ENCODE peak calls at places on chromosomes 11 and 22, in ten cellular contexts. One of them, this sample, is unnamed.

GRCh38 chr11:67055812-67056211 is 835 bp upstream of the RHOD start:
- DNase-seq in mammary epithelial cell: peak
- DNase-seq in AG04450: no peak
- DNase-seq in SK-N-MC: no peak
- DNase-seq in spleen: no peak
- DNase-seq in transverse colon: no peak
- DNase-seq in GM23248: peak
- DNase-seq in left lung: peak
- DNase-seq in IMR-90: peak
- DNase-seq in thoracic aorta: no peak
- DNase-seq in this sample: peak

GRCh38 chr11:58133329-58134076 is 8.2 kb upstream of the OR9I1 start:
- DNase-seq in transverse colon: no peak
- DNase-seq in SK-N-MC: no peak
- DNase-seq in IMR-90: no peak
- DNase-seq in GM23248: no peak
- DNase-seq in AG04450: no peak
- DNase-seq in left lung: no peak
- DNase-seq in thoracic aorta: no peak
- DNase-seq in spleen: no peak
- DNase-seq in mammary epithelial cell: peak
- DNase-seq in this sample: no peak

GRCh38 chr11:113991170-113991569 is 16.3 kb downstream of the HTR3A start:
- DNase-seq in GM23248: peak
- DNase-seq in left lung: no peak
- DNase-seq in transverse colon: no peak
- DNase-seq in IMR-90: peak
- DNase-seq in mammary epithelial cell: peak
- DNase-seq in spleen: no peak
- DNase-seq in thoracic aorta: no peak
- DNase-seq in SK-N-MC: no peak
- DNase-seq in AG04450: no peak
- DNase-seq in this sample: no peak

GRCh38 chr22:32313532-32313931 is 44.1 kb upstream of the RFPL3 start:
- DNase-seq in IMR-90: no peak
- DNase-seq in AG04450: no peak
- DNase-seq in left lung: no peak
- DNase-seq in thoracic aorta: no peak
- DNase-seq in GM23248: no peak
- DNase-seq in transverse colon: no peak
- DNase-seq in spleen: no peak
- DNase-seq in mammary epithelial cell: no peak
- DNase-seq in SK-N-MC: no peak
- DNase-seq in this sample: no peak

GRCh38 chr11:1224491-1225385 is 1.9 kb downstream of the MUC5B start:
- DNase-seq in left lung: peak
- DNase-seq in transverse colon: peak
- DNase-seq in thoracic aorta: no peak
- DNase-seq in mammary epithelial cell: peak
- DNase-seq in GM23248: no peak
- DNase-seq in spleen: peak
- DNase-seq in IMR-90: no peak
- DNase-seq in SK-N-MC: no peak
- DNase-seq in AG04450: no peak
- DNase-seq in this sample: peak

GRCh38 chr11:2580061-2580421 is 119.8 kb downstream of the KCNQ1OT1 start:
- DNase-seq in thoracic aorta: no peak
- DNase-seq in GM23248: no peak
- DNase-seq in left lung: peak
- DNase-seq in mammary epithelial cell: no peak
- DNase-seq in IMR-90: no peak
- DNase-seq in AG04450: no peak
- DNase-seq in transverse colon: no peak
- DNase-seq in SK-N-MC: no peak
- DNase-seq in spleen: peak
- DNase-seq in this sample: peak

GRCh38 chr22:39651783-39652058 is 81.2 kb downstream of the CACNA1I start:
- DNase-seq in GM23248: no peak
- DNase-seq in spleen: no peak
- DNase-seq in left lung: no peak
- DNase-seq in IMR-90: peak
- DNase-seq in SK-N-MC: no peak
- DNase-seq in transverse colon: no peak
- DNase-seq in mammary epithelial cell: no peak
- DNase-seq in thoracic aorta: no peak
- DNase-seq in AG04450: no peak
- DNase-seq in this sample: no peak

GRCh38 chr11:12242071-12242672 is 131.8 kb downstream of the MICAL2 start:
- DNase-seq in AG04450: no peak
- DNase-seq in spleen: no peak
- DNase-seq in mammary epithelial cell: no peak
- DNase-seq in SK-N-MC: no peak
- DNase-seq in transverse colon: no peak
- DNase-seq in thoracic aorta: no peak
- DNase-seq in left lung: no peak
- DNase-seq in IMR-90: no peak
- DNase-seq in GM23248: no peak
- DNase-seq in this sample: no peak

GRCh38 chr11:45736424-45736823 is 68.5 kb upstream of the SLC35C1 start:
- DNase-seq in GM23248: peak
- DNase-seq in mammary epithelial cell: peak
- DNase-seq in AG04450: no peak
- DNase-seq in thoracic aorta: no peak
- DNase-seq in transverse colon: no peak
- DNase-seq in IMR-90: peak
- DNase-seq in spleen: no peak
- DNase-seq in left lung: peak
- DNase-seq in SK-N-MC: no peak
- DNase-seq in this sample: no peak

GRCh38 chr11:65150513-65151271 is 16.4 kb upstream of the SYVN1 start:
- DNase-seq in AG04450: no peak
- DNase-seq in IMR-90: peak
- DNase-seq in mammary epithelial cell: peak
- DNase-seq in GM23248: peak
- DNase-seq in SK-N-MC: no peak
- DNase-seq in left lung: peak
- DNase-seq in spleen: peak
- DNase-seq in transverse colon: peak
- DNase-seq in thoracic aorta: peak
- DNase-seq in this sample: peak

GRCh38 chr22:27906241-27906640 is 12.8 kb downstream of the PITPNB start:
- DNase-seq in IMR-90: peak
- DNase-seq in spleen: no peak
- DNase-seq in GM23248: no peak
- DNase-seq in left lung: no peak
- DNase-seq in AG04450: no peak
- DNase-seq in mammary epithelial cell: no peak
- DNase-seq in SK-N-MC: no peak
- DNase-seq in transverse colon: no peak
- DNase-seq in thoracic aorta: no peak
- DNase-seq in this sample: no peak

GRCh38 chr11:118287006-118287405 is 17.5 kb upstream of the CD3E start:
- DNase-seq in GM23248: peak
- DNase-seq in thoracic aorta: no peak
- DNase-seq in spleen: no peak
- DNase-seq in mammary epithelial cell: peak
- DNase-seq in transverse colon: no peak
- DNase-seq in IMR-90: no peak
- DNase-seq in SK-N-MC: no peak
- DNase-seq in left lung: no peak
- DNase-seq in AG04450: no peak
- DNase-seq in this sample: no peak

GRCh38 chr22:23216331-23217170 is 36.2 kb downstream of the BCR start:
- DNase-seq in AG04450: no peak
- DNase-seq in thoracic aorta: no peak
- DNase-seq in mammary epithelial cell: no peak
- DNase-seq in spleen: peak
- DNase-seq in transverse colon: no peak
- DNase-seq in IMR-90: no peak
- DNase-seq in GM23248: no peak
- DNase-seq in left lung: no peak
- DNase-seq in SK-N-MC: no peak
- DNase-seq in this sample: no peak

DNA sequence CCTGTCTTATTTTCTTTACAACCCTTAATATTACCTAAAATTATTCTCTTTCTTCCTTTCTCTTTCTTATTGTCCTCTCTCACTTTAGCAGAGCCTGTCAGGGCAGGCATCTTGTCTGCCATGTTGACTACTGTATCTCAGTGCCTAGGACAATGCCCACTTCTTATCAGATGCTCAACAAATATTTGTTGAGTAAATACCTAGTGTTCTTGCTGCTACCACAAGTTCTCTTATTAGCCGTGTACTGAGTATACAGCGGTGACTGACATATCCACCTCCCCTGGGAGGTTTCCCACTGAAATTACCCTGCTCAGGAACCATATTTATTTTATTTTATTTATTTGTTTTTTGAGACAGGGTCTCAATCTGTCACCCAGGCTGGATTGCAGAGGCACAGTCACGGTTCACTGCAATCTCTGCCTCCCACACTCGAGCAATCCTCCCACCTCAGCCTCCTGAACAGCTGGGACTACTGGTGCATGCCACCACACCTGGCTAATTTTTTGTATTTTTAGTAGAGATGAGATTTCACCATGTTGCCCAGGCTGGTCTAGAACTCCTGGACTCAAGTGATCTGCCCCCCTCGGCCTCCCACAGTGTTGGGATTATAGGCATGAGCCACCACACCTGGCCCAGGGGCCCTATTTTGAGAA is 6.7 kb downstream of the HPX start:
- DNase-seq in transverse colon: no peak
- DNase-seq in left lung: no peak
- DNase-seq in mammary epithelial cell: no peak
- DNase-seq in SK-N-MC: no peak
- DNase-seq in GM23248: no peak
- DNase-seq in IMR-90: no peak
- DNase-seq in spleen: no peak
- DNase-seq in thoracic aorta: no peak
- DNase-seq in AG04450: no peak
- DNase-seq in this sample: no peak
- H3K27ac ChIP-seq in transverse colon: no peak
- H3K27ac ChIP-seq in left lung: no peak
- H3K27ac ChIP-seq in mammary epithelial cell: no peak
- H3K27ac ChIP-seq in SK-N-MC: no peak
- H3K27ac ChIP-seq in GM23248: no peak
- H3K27ac ChIP-seq in IMR-90: no peak
- H3K27ac ChIP-seq in spleen: no peak
- H3K27ac ChIP-seq in thoracic aorta: no peak
- H3K27ac ChIP-seq in AG04450: no peak
- H3K27ac ChIP-seq in this sample: no peak

GRCh38 chr11:107473797-107474196 is 16.2 kb upstream of the CWF19L2 start:
- DNase-seq in transverse colon: no peak
- DNase-seq in AG04450: peak
- DNase-seq in GM23248: no peak
- DNase-seq in thoracic aorta: no peak
- DNase-seq in left lung: no peak
- DNase-seq in SK-N-MC: no peak
- DNase-seq in spleen: no peak
- DNase-seq in IMR-90: peak
- DNase-seq in mammary epithelial cell: no peak
- DNase-seq in this sample: no peak
- H3K27ac ChIP-seq in transverse colon: no peak
- H3K27ac ChIP-seq in AG04450: no peak
- H3K27ac ChIP-seq in GM23248: no peak
- H3K27ac ChIP-seq in thoracic aorta: no peak
- H3K27ac ChIP-seq in left lung: no peak
- H3K27ac ChIP-seq in SK-N-MC: no peak
- H3K27ac ChIP-seq in spleen: no peak
- H3K27ac ChIP-seq in IMR-90: no peak
- H3K27ac ChIP-seq in mammary epithelial cell: no peak
- H3K27ac ChIP-seq in this sample: no peak

GRCh38 chr22:46618104-46618647 is 2.0 kb upstream of the GRAMD4 start:
- DNase-seq in thoracic aorta: no peak
- DNase-seq in SK-N-MC: no peak
- DNase-seq in mammary epithelial cell: no peak
- DNase-seq in left lung: no peak
- DNase-seq in IMR-90: no peak
- DNase-seq in AG04450: no peak
- DNase-seq in transverse colon: no peak
- DNase-seq in GM23248: no peak
- DNase-seq in spleen: peak
- DNase-seq in this sample: no peak
- H3K27ac ChIP-seq in thoracic aorta: no peak
- H3K27ac ChIP-seq in SK-N-MC: no peak
- H3K27ac ChIP-seq in mammary epithelial cell: no peak
- H3K27ac ChIP-seq in left lung: no peak
- H3K27ac ChIP-seq in IMR-90: no peak
- H3K27ac ChIP-seq in AG04450: no peak
- H3K27ac ChIP-seq in transverse colon: peak
- H3K27ac ChIP-seq in GM23248: no peak
- H3K27ac ChIP-seq in spleen: no peak
- H3K27ac ChIP-seq in this sample: no peak

DNA sequence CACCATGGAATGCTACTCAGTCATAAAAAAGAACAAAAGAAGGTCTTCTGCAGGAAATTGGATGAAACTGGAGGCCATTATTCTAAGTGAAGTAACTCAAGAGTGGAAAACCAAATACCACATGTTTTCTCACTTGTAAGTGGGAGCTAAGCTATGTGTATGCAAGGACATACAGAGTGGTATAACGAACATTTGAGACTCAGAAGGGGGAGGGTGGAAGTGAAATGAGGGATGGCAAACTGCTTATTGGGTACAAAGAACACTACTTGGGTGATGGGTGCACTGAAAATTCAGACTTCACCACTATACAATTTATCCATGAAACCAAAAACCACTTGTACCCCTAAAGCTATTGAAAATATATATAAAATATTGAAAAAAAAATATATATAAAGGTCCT is 13.4 kb upstream of the CAT start:
- DNase-seq in IMR-90: no peak
- DNase-seq in thoracic aorta: no peak
- DNase-seq in GM23248: no peak
- DNase-seq in mammary epithelial cell: no peak
- DNase-seq in transverse colon: no peak
- DNase-seq in AG04450: no peak
- DNase-seq in SK-N-MC: no peak
- DNase-seq in left lung: no peak
- DNase-seq in spleen: no peak
- DNase-seq in this sample: no peak
- H3K27ac ChIP-seq in IMR-90: no peak
- H3K27ac ChIP-seq in thoracic aorta: no peak
- H3K27ac ChIP-seq in GM23248: no peak
- H3K27ac ChIP-seq in mammary epithelial cell: no peak
- H3K27ac ChIP-seq in transverse colon: no peak
- H3K27ac ChIP-seq in AG04450: no peak
- H3K27ac ChIP-seq in SK-N-MC: peak
- H3K27ac ChIP-seq in left lung: no peak
- H3K27ac ChIP-seq in spleen: no peak
- H3K27ac ChIP-seq in this sample: peak

DNA sequence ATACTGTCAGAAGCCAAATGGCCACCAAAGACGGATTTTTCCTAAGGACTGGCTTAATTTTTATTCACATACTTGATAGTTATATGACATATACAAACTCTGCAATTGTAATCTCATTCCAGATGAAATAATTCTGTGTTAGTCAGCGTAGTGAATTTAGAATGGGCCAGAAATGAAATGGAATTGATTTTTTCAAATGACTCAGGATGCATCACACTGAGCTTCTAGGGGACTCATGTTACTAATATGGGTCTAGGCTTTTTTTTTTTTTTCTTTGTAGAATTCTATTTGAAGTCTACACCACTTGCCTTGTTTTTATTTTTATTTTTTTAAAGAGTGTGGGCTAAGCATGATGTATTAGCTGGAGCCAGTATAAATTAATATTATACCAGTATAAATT is 62.7 kb downstream of the SPECC1L start:
- DNase-seq in mammary epithelial cell: peak
- DNase-seq in AG04450: peak
- DNase-seq in SK-N-MC: no peak
- DNase-seq in IMR-90: peak
- DNase-seq in thoracic aorta: no peak
- DNase-seq in GM23248: peak
- DNase-seq in left lung: no peak
- DNase-seq in transverse colon: no peak
- DNase-seq in spleen: no peak
- DNase-seq in this sample: no peak
- H3K27ac ChIP-seq in mammary epithelial cell: no peak
- H3K27ac ChIP-seq in AG04450: no peak
- H3K27ac ChIP-seq in SK-N-MC: no peak
- H3K27ac ChIP-seq in IMR-90: no peak
- H3K27ac ChIP-seq in thoracic aorta: no peak
- H3K27ac ChIP-seq in GM23248: peak
- H3K27ac ChIP-seq in left lung: no peak
- H3K27ac ChIP-seq in transverse colon: no peak
- H3K27ac ChIP-seq in spleen: no peak
- H3K27ac ChIP-seq in this sample: no peak